ENCODE peak calls at places on chromosomes 3 and 15, in five cellular contexts. U is stimulated activated CD8-positive, alpha-beta memory T cell treated with anti-CD3 and anti-CD28 coated beads, Interleukin-15, amount 100 ng/mL, for 4 hours; X is NCI-H526 treated with DMSO at 0.1 percent for 48 hours; A is DMS53; O is nucleus accumbens. Q is an unnamed sample.

GRCh38 chr3:30353711-30354467 is 252.5 kb upstream of the TGFBR2 start:
- DNase-seq in U (no peak), X (no peak), A (no peak), O (no peak), Q (peak; percentile 36)

GRCh38 chr15:78255421-78256043 is 8.8 kb upstream of the DNAJA4 start:
- DNase-seq in U (no peak), X (no peak), A (no peak), O (no peak), Q (peak; percentile 36)

GRCh38 chr3:113070226-113071220 is 79.7 kb downstream of the GTPBP8 start:
- DNase-seq in U (no peak), X (no peak), A (peak; percentile 36), O (no peak), Q (peak; percentile 39)

GRCh38 chr3:29186131-29186599 is 94.7 kb upstream of the RBMS3 start:
- DNase-seq in U (no peak), X (no peak), A (no peak), O (no peak), Q (no peak)

GRCh38 chr3:129723558-129724324 is 117.3 kb upstream of the PLXND1 start:
- DNase-seq in U (no peak), X (no peak), A (no peak), O (no peak), Q (no peak)

GRCh38 chr3:60675424-60675823 is 575.8 kb downstream of the FHIT start:
- DNase-seq in U (no peak), X (no peak), A (no peak), O (no peak), Q (peak; percentile 9)

GRCh38 chr3:136751259-136752045 is 726 bp downstream of the STAG1 start:
- DNase-seq in U (peak; percentile 49), X (peak; percentile 83), A (peak; percentile 81), O (peak; percentile 78), Q (peak; percentile 91)

GRCh38 chr3:24365168-24365567 is 129.5 kb downstream of the THRB start:
- DNase-seq in U (no peak), X (no peak), A (peak; percentile 69), O (no peak), Q (peak; percentile 88)

GRCh38 chr3:72347819-72348319 is 500.4 kb downstream of the SHQ1 start:
- DNase-seq in U (no peak), X (no peak), A (no peak), O (no peak), Q (no peak)

GRCh38 chr3:111617406-111617805 is 22.3 kb upstream of the ZBED2 start:
- DNase-seq in U (no peak), X (no peak), A (no peak), O (no peak), Q (no peak)

GRCh38 chr15:73630796-73631471 is 2.3 kb downstream of the NPTN start:
- DNase-seq in U (no peak), X (peak; percentile 17), A (peak; percentile 30), O (no peak), Q (peak; percentile 1)

GRCh38 chr3:133943639-133944131 is 48.0 kb upstream of the RAB6B start:
- DNase-seq in U (no peak), X (no peak), A (no peak), O (no peak), Q (no peak)

GRCh38 chr15:79656151-79656797 is 224.1 kb downstream of the MINAR1 start:
- DNase-seq in U (no peak), X (no peak), A (no peak), O (no peak), Q (no peak)

GRCh38 chr3:30680789-30681188 is 74.4 kb downstream of the TGFBR2 start:
- DNase-seq in U (no peak), X (no peak), A (no peak), O (peak; percentile 76), Q (no peak)

GRCh38 chr3:133742351-133743091 is 3.7 kb upstream of the TF start:
- DNase-seq in U (no peak), X (no peak), A (peak; percentile 68), O (no peak), Q (peak; percentile 57)

GRCh38 chr3:43882976-43883680 is 192.4 kb downstream of the ABHD5 start:
- DNase-seq in U (no peak), X (no peak), A (no peak), O (no peak), Q (no peak)

GRCh38 chr3:89104499-89104898 is 2.9 kb upstream of the EPHA3 start:
- DNase-seq in U (no peak), X (no peak), A (no peak), O (no peak), Q (no peak)

GRCh38 chr3:139548801-139549200 is 9.3 kb upstream of the RBP1 start:
- DNase-seq in U (no peak), X (no peak), A (peak; percentile 8), O (no peak), Q (no peak)

GRCh38 chr3:45599424-45599886 is 4.9 kb downstream of the LIMD1 start:
- DNase-seq in U (no peak), X (peak; percentile 20), A (peak; percentile 28), O (no peak), Q (no peak)

GRCh38 chr3:101926594-101927105 is 77.3 kb downstream of the NFKBIZ start:
- DNase-seq in U (no peak), X (no peak), A (peak; percentile 46), O (no peak), Q (peak; percentile 63)

GRCh38 chr3:90241481-90241880 is 1134.1 kb downstream of the EPHA3 start:
- DNase-seq in U (no peak), X (no peak), A (no peak), O (no peak), Q (no peak)

GRCh38 chr3:194259982-194260856 is 90.9 kb downstream of the CPN2 start:
- DNase-seq in U (no peak), X (no peak), A (no peak), O (no peak), Q (no peak)

GRCh38 chr3:135987647-135988046 is 22.1 kb downstream of the PPP2R3A start:
- DNase-seq in U (no peak), X (no peak), A (no peak), O (no peak), Q (no peak)